ENCODE peak calls at places on chromosomes 13 and 19, in nine cellular contexts. T is fibroblast of lung, P is WERI-Rb-1, W is mucosa of descending colon, H is lower leg skin, G is cardiac fibroblast, R is colonic mucosa, N is breast epithelium, A is pancreas. Z is an unnamed sample.

GRCh38 chr19:51375504-51376221 is 3.2 kb upstream of the NKG7 start:
- DNase-seq in R (no peak), N (no peak), W (no peak), G (no peak), A (no peak), P (no peak), H (no peak), T (no peak), Z (no peak)

GRCh38 chr19:43765109-43765876 is 10.5 kb upstream of the SMG9 start:
- DNase-seq in N (no peak), T (peak), W (peak), R (peak), P (no peak), H (peak), A (no peak), G (peak), Z (peak)

GRCh38 chr13:108036411-108036810 is 178.9 kb downstream of the LIG4 start:
- DNase-seq in T (no peak), R (no peak), A (no peak), W (no peak), H (no peak), G (no peak), P (no peak), N (no peak), Z (no peak)

GRCh38 chr19:22332924-22333323 is 46.7 kb downstream of the ZNF729 start:
- DNase-seq in R (no peak), T (peak), H (no peak), W (no peak), N (no peak), A (no peak), P (no peak), G (peak), Z (no peak)

GRCh38 chr19:55585658-55586339 is 5.2 kb upstream of the ZNF579 start:
- DNase-seq in H (peak), T (peak), G (peak), P (peak), N (no peak), R (peak), A (peak), W (peak), Z (peak)

GRCh38 chr13:114248011-114248410 is 13.3 kb downstream of the CDC16 start:
- DNase-seq in A (no peak), W (no peak), H (no peak), N (no peak), R (no peak), G (no peak), P (no peak), T (peak), Z (peak)

GRCh38 chr13:31765441-31765840 is 26.1 kb downstream of the RXFP2 start:
- DNase-seq in W (no peak), G (peak), A (no peak), R (no peak), N (no peak), T (peak), P (no peak), H (no peak), Z (peak)

GRCh38 chr13:106762711-106763110 is 194.8 kb upstream of the ARGLU1 start:
- DNase-seq in R (no peak), P (no peak), T (no peak), G (no peak), A (no peak), H (no peak), N (no peak), W (no peak), Z (no peak)

GRCh38 chr13:93794197-93794885 is 567.7 kb downstream of the GPC6 start:
- DNase-seq in H (no peak), A (no peak), R (no peak), P (no peak), T (no peak), W (no peak), N (no peak), G (no peak), Z (no peak)

GRCh38 chr19:57850553-57851017 is 926 bp downstream of the ZNF587 start:
- DNase-seq in N (no peak), H (no peak), W (peak), A (no peak), T (peak), G (peak), P (peak), R (peak), Z (no peak)

GRCh38 chr19:53991224-53992113 is at the start of gene CACNG6:
- DNase-seq in H (no peak), T (peak), A (no peak), R (no peak), G (peak), W (peak), P (peak), N (no peak), Z (no peak)

GRCh38 chr19:45528149-45528743 is 21.0 kb downstream of the VASP start:
- DNase-seq in G (no peak), R (no peak), T (peak), P (peak), W (peak), H (no peak), N (no peak), A (peak), Z (no peak)

GRCh38 chr19:51726049-51726448 is 2.3 kb upstream of the HAS1 start:
- DNase-seq in G (peak), R (peak), A (peak), T (peak), P (peak), W (peak), N (no peak), H (peak), Z (no peak)

GRCh38 chr13:114129649-114130062 is 2.8 kb downstream of the RASA3 start:
- DNase-seq in A (no peak), H (no peak), T (no peak), P (no peak), G (peak), R (no peak), N (no peak), W (no peak), Z (no peak)

GRCh38 chr19:29683009-29683408 is 17.7 kb downstream of the PLEKHF1 start:
- DNase-seq in R (no peak), T (peak), P (no peak), A (no peak), H (no peak), W (no peak), N (no peak), G (peak), Z (no peak)

GRCh38 chr19:33394006-33394722 is 20.7 kb downstream of the CEBPG start:
- DNase-seq in G (peak), R (no peak), T (peak), A (peak), W (peak), N (no peak), H (peak), P (no peak), Z (no peak)

GRCh38 chr13:101424381-101425155 is 8.3 kb upstream of the NALCN start:
- DNase-seq in T (peak), W (no peak), N (no peak), G (no peak), A (no peak), R (no peak), P (no peak), H (no peak), Z (peak)

GRCh38 chr13:76286178-76286577 is 600.0 kb downstream of the KCTD12 start:
- DNase-seq in A (no peak), G (peak), N (no peak), R (no peak), P (no peak), H (no peak), W (no peak), T (peak), Z (peak)

GRCh38 chr13:67343777-67344176 is 113.6 kb upstream of the PCDH9 start:
- DNase-seq in G (no peak), W (no peak), A (no peak), T (no peak), H (no peak), P (no peak), N (no peak), R (no peak), Z (no peak)

GRCh38 chr13:27147530-27148170 is 24.0 kb downstream of the USP12 start:
- DNase-seq in W (no peak), T (peak), H (no peak), R (no peak), P (no peak), A (no peak), G (peak), N (no peak), Z (no peak)

GRCh38 chr13:58963321-58963720 is 1200.4 kb downstream of the DIAPH3 start:
- DNase-seq in N (no peak), A (no peak), H (no peak), T (peak), R (no peak), P (no peak), W (no peak), G (peak), Z (peak)

GRCh38 chr19:35409191-35409590 is 38.3 kb downstream of the GPR42 start:
- DNase-seq in G (no peak), H (no peak), P (no peak), W (no peak), R (no peak), A (no peak), N (no peak), T (no peak), Z (no peak)

GRCh38 chr13:30088312-30088855 is 219.0 kb downstream of the KATNAL1 start:
- DNase-seq in R (no peak), W (no peak), G (no peak), N (no peak), A (no peak), P (peak), H (no peak), T (peak), Z (no peak)

GRCh38 chr19:18322318-18322758 is 538 bp downstream of the LSM4 start:
- DNase-seq in G (peak), R (peak), T (peak), W (peak), H (no peak), N (no peak), A (no peak), P (peak), Z (no peak)

GRCh38 chr13:19984430-19985218 is 26.1 kb downstream of the ZMYM2 start:
- DNase-seq in N (no peak), A (no peak), W (no peak), G (peak), P (no peak), H (no peak), R (no peak), T (peak), Z (peak)

GRCh38 chr13:33108620-33109019 is 92.4 kb downstream of the KL start:
- DNase-seq in G (peak), T (peak), H (no peak), W (no peak), N (no peak), R (no peak), P (no peak), A (no peak), Z (no peak)

GRCh38 chr13:20401958-20402856 is 123.5 kb downstream of the CRYL1 start:
- DNase-seq in G (peak), W (no peak), A (no peak), T (peak), R (no peak), H (peak), P (no peak), N (no peak), Z (no peak)

GRCh38 chr13:34469212-34469983 is 472.7 kb upstream of the NBEA start:
- DNase-seq in W (no peak), N (no peak), G (peak), T (peak), H (no peak), P (no peak), R (no peak), A (no peak), Z (peak)

GRCh38 chr13:44243198-44243852 is 130.3 kb upstream of the SERP2 start:
- DNase-seq in H (no peak), W (no peak), G (peak), N (no peak), R (no peak), A (no peak), P (peak), T (peak), Z (peak)

GRCh38 chr19:46863818-46864629 is 3.2 kb downstream of the ARHGAP35 start:
- DNase-seq in W (peak), G (peak), T (peak), A (no peak), R (no peak), P (no peak), H (peak), N (peak), Z (peak)

GRCh38 chr13:28545583-28546333 is 50.8 kb upstream of the FLT1 start:
- DNase-seq in G (no peak), R (peak), P (no peak), N (no peak), H (no peak), W (no peak), T (no peak), A (no peak), Z (no peak)

GRCh38 chr13:28551498-28551895 is 56.6 kb upstream of the FLT1 start:
- DNase-seq in R (no peak), A (no peak), T (no peak), N (no peak), W (no peak), G (no peak), H (no peak), P (no peak), Z (no peak)

GRCh38 chr13:28548468-28548867 is 53.5 kb upstream of the FLT1 start:
- DNase-seq in A (no peak), R (no peak), W (no peak), H (no peak), N (no peak), G (no peak), T (no peak), P (no peak), Z (no peak)

GRCh38 chr13:28550721-28551497 is 56.0 kb upstream of the FLT1 start:
- DNase-seq in W (no peak), R (no peak), A (no peak), N (no peak), G (no peak), P (no peak), H (no peak), T (no peak), Z (no peak)

GRCh38 chr13:28548872-28549271 is 53.9 kb upstream of the FLT1 start:
- DNase-seq in W (no peak), N (no peak), P (no peak), G (no peak), R (no peak), H (no peak), A (no peak), T (no peak), Z (no peak)
- TF ChIP-seq CTCF in W (no peak), N (no peak), P (no peak), G (no peak), R (no peak), H (no peak), A (no peak), T (peak), Z (no peak)

GRCh38 chr19:6654347-6655310 is 15.3 kb downstream of the TNFSF14 start:
- DNase-seq in G (no peak), W (peak), H (no peak), T (no peak), R (no peak), N (no peak), A (no peak), P (no peak), Z (no peak)

GRCh38 chr19:6648141-6648715 is 21.7 kb downstream of the TNFSF14 start:
- DNase-seq in T (no peak), N (no peak), P (no peak), A (no peak), G (no peak), H (no peak), W (no peak), R (no peak), Z (no peak)

GRCh38 chr19:6644796-6645195 is 25.2 kb downstream of the TNFSF14 start:
- DNase-seq in G (no peak), A (no peak), H (peak), R (no peak), W (no peak), N (no peak), P (no peak), T (no peak), Z (no peak)

GRCh38 chr19:6652214-6653094 is 17.5 kb downstream of the TNFSF14 start:
- DNase-seq in H (no peak), A (no peak), W (no peak), R (no peak), N (no peak), G (no peak), P (no peak), T (no peak), Z (no peak)

DNA sequence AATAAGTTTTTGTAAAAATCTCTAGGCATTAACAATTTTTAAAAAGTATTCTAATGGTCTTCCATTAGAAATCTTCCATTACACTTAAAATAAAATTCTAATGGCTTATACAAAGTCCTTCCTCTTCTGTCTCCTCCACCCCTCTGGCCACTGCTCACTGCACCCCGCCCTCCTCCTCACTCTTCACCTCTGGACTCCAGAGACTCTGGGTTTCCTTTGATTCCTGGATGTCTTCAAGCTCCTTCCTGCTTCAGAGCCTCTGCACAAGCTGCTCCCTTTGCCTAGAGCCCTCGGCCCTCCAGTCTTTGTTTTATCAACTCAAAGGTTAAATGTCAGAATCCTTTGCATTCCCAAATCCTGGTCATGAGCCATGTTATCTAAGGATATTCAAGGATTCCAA is 20.8 kb downstream of the TNFSF14 start:
- DNase-seq in G (no peak), N (no peak), T (no peak), H (no peak), P (no peak), R (no peak), W (no peak), A (no peak), Z (no peak)
- H3K4me3 ChIP-seq in G (no peak), N (no peak), T (no peak), H (no peak), P (no peak), R (no peak), W (no peak), A (no peak), Z (no peak)

GRCh38 chr13:109751477-109751876 is 34.9 kb downstream of the IRS2 start:
- DNase-seq in P (no peak), R (no peak), T (no peak), H (no peak), A (no peak), G (no peak), N (no peak), W (no peak), Z (no peak)
- TF ChIP-seq CTCF in P (no peak), R (no peak), T (no peak), H (no peak), A (no peak), G (no peak), N (no peak), W (no peak), Z (no peak)

DNA sequence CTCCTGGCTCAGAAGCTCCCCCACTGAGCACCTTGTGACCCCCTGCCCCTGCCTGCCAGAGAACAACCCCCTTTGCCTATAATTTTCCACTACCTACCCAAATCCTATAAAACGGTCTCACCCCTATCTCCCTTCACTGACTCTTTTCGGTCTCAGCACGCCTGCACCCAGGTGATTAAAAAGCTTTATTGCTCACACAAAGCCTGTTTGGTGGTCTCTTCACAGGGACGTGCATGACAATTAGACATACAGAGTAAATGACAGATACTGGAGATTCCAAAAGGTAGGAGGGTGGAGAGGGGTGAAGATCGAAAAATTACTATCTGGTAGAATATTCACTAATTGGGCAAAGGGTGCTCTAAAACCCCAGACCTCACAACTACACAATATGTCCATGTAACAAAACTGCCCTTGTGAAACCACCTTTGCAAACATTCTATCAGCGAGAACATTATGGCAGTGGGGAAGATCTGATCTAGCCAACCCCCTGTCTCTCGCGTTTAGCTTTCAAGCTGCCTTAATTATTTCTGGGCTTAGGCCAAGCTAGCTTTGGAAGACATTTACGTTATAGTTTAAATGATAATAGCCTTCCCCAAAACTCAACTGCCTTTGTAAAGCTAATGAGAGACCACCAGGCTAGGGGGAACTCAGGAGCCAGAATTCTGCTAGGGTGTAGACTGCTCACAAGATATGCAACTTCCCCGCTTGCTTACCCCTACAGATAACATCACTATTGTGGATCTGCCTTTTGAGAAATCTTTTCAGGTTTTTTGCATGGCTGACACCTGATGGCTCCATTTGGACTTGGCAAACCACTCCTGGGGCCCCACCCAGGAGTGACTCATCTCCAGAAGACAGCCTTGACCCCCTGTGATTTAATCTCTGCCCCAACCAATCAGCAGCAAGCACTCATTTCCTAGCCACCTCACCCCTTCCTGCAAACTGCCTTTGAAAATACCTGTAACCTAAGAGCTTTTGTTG is 1534.0 kb upstream of the SPRY2 start:
- DNase-seq in W (no peak), T (no peak), H (no peak), N (no peak), P (no peak), R (no peak), G (no peak), A (no peak), Z (no peak)
- H3K4me3 ChIP-seq in W (no peak), T (no peak), H (no peak), N (no peak), P (no peak), R (no peak), G (no peak), A (no peak), Z (no peak)

GRCh38 chr19:883661-884211 is 9.3 kb downstream of the MED16 start:
- DNase-seq in N (no peak), P (no peak), H (no peak), G (no peak), W (no peak), T (no peak), A (peak), R (no peak), Z (no peak)
- TF ChIP-seq CTCF in N (no peak), P (no peak), H (no peak), G (no peak), W (no peak), T (no peak), A (no peak), R (no peak), Z (no peak)

DNA sequence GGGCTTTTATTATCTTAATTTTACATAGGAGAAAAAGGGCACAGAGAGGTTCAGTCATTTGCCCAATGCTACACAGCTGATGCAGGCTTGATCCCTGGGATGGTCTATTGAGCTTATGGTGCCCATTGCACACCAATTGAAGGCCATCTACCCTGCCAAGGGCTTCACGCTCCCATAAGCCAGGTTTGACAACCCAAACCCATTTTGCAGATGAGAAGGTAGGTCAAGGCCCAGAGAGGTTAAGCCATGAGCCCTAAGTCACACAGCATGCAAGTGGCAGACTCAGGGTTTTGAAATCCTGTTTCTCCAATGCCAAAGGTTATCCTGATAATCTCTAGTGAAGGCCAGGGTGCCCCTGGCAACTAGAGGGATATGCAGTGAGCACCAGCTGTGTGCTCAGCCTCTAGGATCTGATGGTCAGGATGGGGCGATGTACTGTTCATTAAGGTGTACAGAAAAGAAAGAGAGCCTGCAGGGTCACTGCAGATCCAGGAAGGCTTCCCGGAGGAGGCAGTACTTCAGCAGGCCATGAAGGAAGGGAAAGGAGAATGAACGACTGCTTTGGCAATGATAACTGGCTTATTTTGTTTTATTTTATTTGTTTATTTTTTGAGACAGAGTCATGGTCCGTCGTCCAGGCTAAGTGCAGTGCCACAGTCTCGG is 8.1 kb downstream of the CREB3L3 start:
- DNase-seq in R (no peak), N (no peak), G (no peak), H (no peak), P (no peak), W (no peak), A (no peak), T (no peak), Z (no peak)
- H3K4me3 ChIP-seq in R (no peak), N (no peak), G (no peak), H (no peak), P (no peak), W (no peak), A (no peak), T (no peak), Z (no peak)